ENCODE peak calls at places on chromosomes 7 and 10, in eight cellular contexts. B is adrenal gland; F is uterus; K is astrocyte; A is naive thymus-derived CD4-positive, alpha-beta T cell; I is CD8-positive, alpha-beta memory T cell; C is spleen; M is heart right ventricle. U is an unnamed sample. For H3K36me3 and H3K9me3, the result is how much of the 10 kb centered on the place peaks cover.

GRCh38 chr7:106484562-106484961 is 176.4 kb downstream of the CCDC71L start:
- DNase-seq in B (no peak), F (peak), K (peak), A (no peak), I (no peak), C (no peak), M (no peak), U (no peak)

GRCh38 chr7:45663167-45663921 is 89.2 kb downstream of the ADCY1 start:
- DNase-seq in B (peak), F (no peak), K (no peak), A (no peak), I (no peak), C (no peak), M (peak), U (peak)

GRCh38 chr10:61397175-61397986 is 55.8 kb downstream of the TMEM26 start:
- DNase-seq in B (no peak), F (no peak), K (peak), A (no peak), I (no peak), C (no peak), M (no peak), U (no peak)

GRCh38 chr7:40673285-40673684 is 538.5 kb downstream of the SUGCT start:
- DNase-seq in B (no peak), F (no peak), K (peak), A (no peak), I (no peak), C (no peak), M (no peak), U (no peak)

GRCh38 chr10:113711142-113711541 is 31.4 kb downstream of the CASP7 start:
- DNase-seq in B (no peak), F (no peak), K (no peak), A (no peak), I (no peak), C (no peak), M (no peak), U (no peak)

GRCh38 chr10:127069436-127069835 is 127.0 kb downstream of the INSYN2A start:
- DNase-seq in B (no peak), F (no peak), K (no peak), A (no peak), I (no peak), C (no peak), M (no peak), U (no peak)

GRCh38 chr7:135448753-135449152 is 61.1 kb downstream of the CNOT4 start:
- DNase-seq in B (no peak), F (no peak), K (no peak), A (no peak), I (no peak), C (no peak), M (no peak), U (no peak)

GRCh38 chr10:74813860-74814259 is 12.5 kb upstream of the KAT6B start:
- DNase-seq in B (no peak), F (no peak), K (no peak), A (no peak), I (no peak), C (no peak), M (no peak), U (no peak)

GRCh38 chr7:128099204-128099671 is 68.0 kb upstream of the LRRC4 start:
- DNase-seq in B (no peak), F (no peak), K (peak), A (no peak), I (no peak), C (no peak), M (no peak), U (peak)

GRCh38 chr7:24582171-24582570 is 8.9 kb downstream of the PALS2 start:
- DNase-seq in B (no peak), F (no peak), K (no peak), A (no peak), I (no peak), C (no peak), M (no peak), U (no peak)

GRCh38 chr7:38451840-38452239 is 178.4 kb upstream of the TARP start:
- DNase-seq in B (no peak), F (no peak), K (peak), A (no peak), I (no peak), C (no peak), M (no peak), U (no peak)

GRCh38 chr7:143384148-143384547 is 3.0 kb downstream of the ZYX start:
- DNase-seq in B (no peak), F (no peak), K (peak), A (no peak), I (no peak), C (no peak), M (no peak), U (no peak)
- H3K4me3 ChIP-seq in B (peak), F (peak), K (peak), A (no peak), I (peak), C (peak), M (no peak), U (no peak)

GRCh38 chr10:63192826-63193225 is 59.7 kb downstream of the NRBF2 start:
- DNase-seq in B (no peak), F (peak), K (peak), A (no peak), I (no peak), C (no peak), M (no peak), U (no peak)
- H3K36me3 ChIP-seq in B (under half), F (under half), K (under half), A (under half), I (half or more), C (under half), M (half or more), U (under half)

GRCh38 chr7:157579425-157579824 is 242.6 kb downstream of the DNAJB6 start:
- DNase-seq in B (no peak), F (no peak), K (no peak), A (no peak), I (no peak), C (peak), M (no peak), U (no peak)
- H3K9me3 ChIP-seq in B (under half), F (under half), K (under half), A (under half), I (under half), C (under half), M (under half), U (under half)

DNA sequence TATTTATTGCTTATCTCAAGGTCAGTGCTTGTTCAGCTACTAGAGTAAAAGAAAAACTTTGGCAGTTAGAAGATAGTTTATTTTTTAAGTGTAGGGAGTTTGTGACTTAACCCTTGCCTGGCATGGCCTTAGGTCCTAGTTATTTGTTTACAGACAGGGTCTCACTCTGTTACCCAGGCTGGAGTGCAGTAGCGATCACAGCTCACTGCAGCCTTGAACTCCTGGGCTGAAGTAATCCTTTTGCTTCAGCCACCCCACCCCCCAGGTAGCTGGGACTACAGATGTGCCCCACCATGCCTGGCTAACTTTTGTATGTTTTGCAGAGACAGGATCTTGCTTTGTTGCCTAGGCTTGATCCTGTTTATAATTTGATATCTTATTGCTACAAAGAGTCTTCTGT is 4.2 kb downstream of the ANLN start:
- DNase-seq in B (no peak), F (no peak), K (no peak), A (no peak), I (no peak), C (no peak), M (no peak), U (peak)
- H3K4me3 ChIP-seq in B (no peak), F (no peak), K (peak), A (no peak), I (no peak), C (no peak), M (no peak), U (peak)

GRCh38 chr10:68925489-68925888 is 24.4 kb downstream of the DDX50 start:
- DNase-seq in B (no peak), F (no peak), K (no peak), A (no peak), I (no peak), C (no peak), M (no peak), U (no peak)

GRCh38 chr10:68924593-68924992 is 23.5 kb downstream of the DDX50 start:
- DNase-seq in B (no peak), F (no peak), K (peak), A (no peak), I (no peak), C (no peak), M (no peak), U (no peak)
- H3K36me3 ChIP-seq in B (under half), F (under half), K (under half), A (under half), I (under half), C (under half), M (half or more), U (under half)

GRCh38 chr7:158568974-158569857 is 18.4 kb downstream of the PTPRN2 start:
- DNase-seq in B (no peak), F (no peak), K (no peak), A (no peak), I (no peak), C (no peak), M (no peak), U (peak)
- H3K9me3 ChIP-seq in B (under half), F (under half), K (under half), A (under half), I (under half), C (under half), M (under half), U (under half)

GRCh38 chr7:74579800-74580685 is 77.5 kb upstream of the GTF2I start:
- DNase-seq in B (no peak), F (no peak), K (no peak), A (no peak), I (no peak), C (no peak), M (no peak), U (peak)
- H3K4me3 ChIP-seq in B (no peak), F (no peak), K (no peak), A (no peak), I (no peak), C (no peak), M (no peak), U (no peak)

GRCh38 chr7:47100815-47101435 is 481.0 kb downstream of the TNS3 start:
- DNase-seq in B (no peak), F (no peak), K (no peak), A (no peak), I (no peak), C (no peak), M (peak), U (peak)

GRCh38 chr7:47103498-47104205 is 478.3 kb downstream of the TNS3 start:
- DNase-seq in B (no peak), F (no peak), K (no peak), A (no peak), I (no peak), C (no peak), M (no peak), U (no peak)

GRCh38 chr7:47104206-47104549 is 477.7 kb downstream of the TNS3 start:
- DNase-seq in B (no peak), F (no peak), K (no peak), A (no peak), I (no peak), C (no peak), M (no peak), U (no peak)

GRCh38 chr7:47102442-47102841 is 479.5 kb downstream of the TNS3 start:
- DNase-seq in B (no peak), F (no peak), K (no peak), A (no peak), I (no peak), C (no peak), M (no peak), U (no peak)

GRCh38 chr7:47100148-47100547 is 481.8 kb downstream of the TNS3 start:
- DNase-seq in B (no peak), F (no peak), K (no peak), A (no peak), I (no peak), C (no peak), M (no peak), U (no peak)
- H3K36me3 ChIP-seq in B (under half), F (under half), K (under half), A (under half), I (under half), C (under half), M (under half), U (under half)

GRCh38 chr7:51450541-51450940 is 133.9 kb upstream of the COBL start:
- DNase-seq in B (no peak), F (no peak), K (no peak), A (no peak), I (no peak), C (no peak), M (no peak), U (no peak)

GRCh38 chr7:51451751-51452465 is 135.3 kb upstream of the COBL start:
- DNase-seq in B (no peak), F (no peak), K (no peak), A (no peak), I (no peak), C (no peak), M (no peak), U (no peak)

GRCh38 chr7:51455513-51455912 is 138.9 kb upstream of the COBL start:
- DNase-seq in B (no peak), F (no peak), K (no peak), A (no peak), I (no peak), C (no peak), M (no peak), U (no peak)

GRCh38 chr7:51455086-51455485 is 138.5 kb upstream of the COBL start:
- DNase-seq in B (no peak), F (no peak), K (no peak), A (no peak), I (no peak), C (no peak), M (no peak), U (no peak)

GRCh38 chr7:51452694-51453093 is 136.1 kb upstream of the COBL start:
- DNase-seq in B (no peak), F (no peak), K (no peak), A (no peak), I (no peak), C (no peak), M (no peak), U (no peak)
- H3K9me3 ChIP-seq in B (under half), F (under half), K (under half), A (under half), I (under half), C (under half), M (under half), U (under half)

GRCh38 chr7:158803226-158803944 is 25.9 kb downstream of the ESYT2 start:
- DNase-seq in B (no peak), F (no peak), K (no peak), A (peak), I (no peak), C (no peak), M (no peak), U (no peak)
- H3K4me3 ChIP-seq in B (no peak), F (no peak), K (no peak), A (no peak), I (no peak), C (no peak), M (no peak), U (no peak)